ENCODE peak calls at places on chromosome 4, in five cellular contexts. D, Y, P, Q and Z are unnamed samples. For H3K27me3, the result is how much of the 10 kb centered on the place peaks cover.

GRCh38 chr4:78396613-78397291 is 154.8 kb upstream of the ANXA3 start:
- DNase-seq in Q (no peak), D (no peak), Y (no peak), P (no peak), Z (no peak)

GRCh38 chr4:87806520-87806919 is 7.2 kb downstream of the IBSP start:
- DNase-seq in P (no peak), Q (no peak), Y (no peak), D (no peak), Z (no peak)

GRCh38 chr4:82706349-82707000 is 92.1 kb downstream of the SCD5 start:
- DNase-seq in D (no peak), Y (no peak), Q (peak), P (no peak), Z (no peak)

GRCh38 chr4:77466430-77466829 is 139.2 kb upstream of the CXCL13 start:
- DNase-seq in Y (no peak), Q (no peak), D (no peak), P (no peak), Z (no peak)

GRCh38 chr4:183905593-183906485 is 732 bp downstream of the STOX2 start:
- DNase-seq in P (peak), D (peak), Y (peak), Q (peak), Z (no peak)

GRCh38 chr4:88960576-88960975 is 96.4 kb downstream of the FAM13A start:
- DNase-seq in D (peak), Y (no peak), P (no peak), Q (no peak), Z (no peak)

GRCh38 chr4:172042714-172043114 is 229.5 kb downstream of the GALNTL6 start:
- DNase-seq in Y (peak), D (no peak), P (no peak), Q (no peak), Z (no peak)

GRCh38 chr4:76023381-76023780 is at the start of gene CXCL10:
- DNase-seq in Q (no peak), Y (no peak), P (no peak), D (no peak), Z (no peak)

GRCh38 chr4:56958111-56958517 is 19.3 kb downstream of the NOA1 start:
- DNase-seq in Y (no peak), D (no peak), Q (peak), P (peak), Z (peak)

GRCh38 chr4:76626686-76627465 is 191.8 kb downstream of the SHROOM3 start:
- DNase-seq in Y (no peak), D (no peak), Q (no peak), P (no peak), Z (no peak)

GRCh38 chr4:45484740-45485139 is 639.1 kb downstream of the GABRG1 start:
- DNase-seq in Q (no peak), P (no peak), Y (no peak), D (no peak), Z (no peak)

GRCh38 chr4:148495463-148495862 is 53.2 kb upstream of the NR3C2 start:
- DNase-seq in P (no peak), Q (no peak), D (no peak), Y (no peak), Z (no peak)

GRCh38 chr4:26067035-26067434 is 153.0 kb downstream of the SMIM20 start:
- DNase-seq in D (no peak), Q (no peak), Y (no peak), P (no peak), Z (no peak)

GRCh38 chr4:22391548-22391947 is 124.3 kb downstream of the ADGRA3 start:
- DNase-seq in D (no peak), P (no peak), Q (no peak), Y (no peak), Z (no peak)

GRCh38 chr4:167233523-167234387 is 539 bp downstream of the SPOCK3 start:
- DNase-seq in P (no peak), Y (peak), Q (no peak), D (peak), Z (no peak)

GRCh38 chr4:139779653-139780052 is 114.0 kb downstream of the MGST2 start:
- DNase-seq in Q (no peak), D (no peak), Y (no peak), P (no peak), Z (no peak)

GRCh38 chr4:147334478-147334877 is 146.4 kb upstream of the EDNRA start:
- DNase-seq in Y (no peak), P (no peak), D (no peak), Q (no peak), Z (no peak)

GRCh38 chr4:65007841-65008439 is 598.7 kb upstream of the TECRL start:
- DNase-seq in Q (no peak), P (no peak), Y (peak), D (peak), Z (no peak)

GRCh38 chr4:74547042-74547441 is 102.1 kb downstream of the AREG start:
- DNase-seq in Y (no peak), P (no peak), Q (no peak), D (no peak), Z (no peak)

GRCh38 chr4:1463927-1464540 is 57.8 kb upstream of the NKX1-1 start:
- DNase-seq in Q (no peak), D (no peak), Y (no peak), P (no peak), Z (no peak)
- H3K27me3 ChIP-seq in Q (under half), D (under half), Y (under half), P (under half), Z (under half)

GRCh38 chr4:159016527-159017137 is 86.2 kb upstream of the RAPGEF2 start:
- DNase-seq in P (peak), Y (peak), Q (no peak), D (peak), Z (no peak)
- TF ChIP-seq CTCF in P (no peak), Y (peak), Q (no peak), D (peak), Z (peak)

DNA sequence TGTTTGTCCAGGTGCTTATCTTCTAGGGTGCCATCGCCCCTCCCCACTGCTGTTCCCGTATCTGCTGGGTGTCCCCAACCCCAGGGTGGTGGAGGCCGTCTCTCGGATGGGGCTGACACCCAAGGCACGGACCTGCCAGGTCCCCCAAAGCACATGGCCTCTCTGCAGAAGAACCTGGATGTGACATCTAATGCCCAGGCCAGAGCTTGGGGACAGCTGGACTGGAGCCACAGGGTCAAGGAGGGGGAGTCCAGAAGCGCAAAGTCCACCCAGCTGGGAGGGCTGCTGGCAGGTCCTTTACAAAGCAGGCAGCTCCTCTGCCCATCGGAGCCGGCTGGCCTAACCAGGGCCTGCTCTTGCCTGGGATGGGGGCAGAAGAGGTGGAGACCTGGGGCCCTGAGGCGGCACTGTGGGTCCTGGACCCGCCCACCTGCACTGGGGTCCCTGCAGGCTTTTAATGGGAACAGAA is 751 bp upstream of the DOK7 start:
- DNase-seq in P (no peak), Y (no peak), Q (peak), D (no peak), Z (no peak)
- H3K27me3 ChIP-seq in P (under half), Y (under half), Q (under half), D (half or more), Z (under half)

GRCh38 chr4:41791557-41791956 is 43.0 kb upstream of the PHOX2B start:
- DNase-seq in Q (no peak), D (no peak), Y (no peak), P (no peak), Z (no peak)
- TF ChIP-seq CTCF in Q (no peak), D (peak), Y (no peak), P (no peak), Z (no peak)

DNA sequence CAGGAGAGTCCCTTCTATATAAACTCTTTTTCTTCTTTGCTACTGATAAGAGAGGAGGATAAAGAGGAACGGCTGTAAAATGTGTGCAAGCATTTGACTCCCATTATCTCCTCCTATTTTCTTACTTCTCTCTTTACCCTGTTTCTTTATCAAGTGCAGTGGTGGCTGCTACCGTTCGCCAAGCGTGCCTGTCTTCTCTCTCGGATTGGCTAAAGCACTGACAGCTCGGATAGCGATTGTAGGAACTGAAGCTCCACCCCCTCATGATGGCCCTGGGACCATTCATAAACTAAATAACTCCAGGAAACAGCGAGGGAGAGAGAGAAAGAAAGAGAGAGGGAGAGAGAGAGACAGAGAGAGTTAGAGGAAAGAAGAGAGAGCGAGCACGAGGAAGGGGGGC is 340 bp upstream of the MAB21L2 start:
- DNase-seq in Y (peak), P (peak), Q (no peak), D (peak), Z (no peak)
- H3K27me3 ChIP-seq in Y (half or more), P (under half), Q (under half), D (under half), Z (under half)

GRCh38 chr4:133465022-133465421 is 315.9 kb downstream of the PCDH10 start:
- DNase-seq in D (no peak), Q (no peak), P (no peak), Y (no peak), Z (no peak)
- TF ChIP-seq CTCF in D (peak), Q (no peak), P (no peak), Y (peak), Z (peak)

GRCh38 chr4:8081171-8081570 is 77.4 kb downstream of the ABLIM2 start:
- DNase-seq in Q (no peak), D (no peak), Y (no peak), P (no peak), Z (no peak)

GRCh38 chr4:8079916-8080753 is 78.5 kb downstream of the ABLIM2 start:
- DNase-seq in Q (no peak), Y (peak), P (no peak), D (peak), Z (no peak)

GRCh38 chr4:8081621-8082516 is 76.7 kb downstream of the ABLIM2 start:
- DNase-seq in D (no peak), Q (no peak), P (no peak), Y (no peak), Z (no peak)

GRCh38 chr4:8079031-8079885 is 79.4 kb downstream of the ABLIM2 start:
- DNase-seq in D (no peak), Y (peak), P (peak), Q (no peak), Z (no peak)

GRCh38 chr4:8080754-8081065 is 77.9 kb downstream of the ABLIM2 start:
- DNase-seq in Q (no peak), P (no peak), Y (no peak), D (no peak), Z (no peak)
- H3K27me3 ChIP-seq in Q (under half), P (under half), Y (under half), D (under half), Z (under half)

DNA sequence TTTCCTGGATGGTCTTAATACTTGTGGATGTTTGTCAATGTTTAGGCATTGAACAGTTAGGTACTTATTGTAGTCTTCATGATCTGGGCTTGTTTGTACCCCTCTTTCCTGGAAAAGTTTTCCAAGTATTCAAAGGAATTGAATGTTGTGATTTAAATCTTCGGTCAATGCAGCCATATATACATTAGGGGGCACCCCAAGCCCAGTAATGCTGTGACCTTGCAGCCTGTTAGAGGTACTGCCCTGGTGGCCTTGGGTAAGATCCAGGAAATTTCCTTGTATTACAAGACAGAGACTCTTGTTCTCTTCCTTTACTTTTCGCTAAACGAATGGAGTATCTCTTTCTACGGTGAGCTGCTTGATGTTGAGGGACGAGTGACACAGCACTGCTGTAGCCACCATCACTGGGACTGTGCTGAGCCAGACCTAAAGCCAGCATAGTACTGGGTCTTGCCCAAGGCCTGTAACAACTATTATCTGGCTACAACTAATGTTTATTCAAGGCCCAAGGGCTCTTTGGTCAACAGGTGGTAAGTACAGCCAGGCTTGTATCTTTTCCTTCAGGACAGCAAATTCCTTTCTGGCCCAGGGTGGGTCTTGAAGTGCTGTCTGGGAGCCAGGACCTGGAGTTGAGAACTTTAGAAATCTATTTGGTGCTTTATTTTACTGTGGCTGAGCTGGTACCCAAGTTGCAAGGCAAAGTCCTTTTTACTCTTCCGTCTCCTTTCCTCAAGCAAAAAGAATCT is 118.3 kb upstream of the ATOH1 start:
- DNase-seq in Q (peak), P (no peak), Y (peak), D (peak), Z (no peak)
- TF ChIP-seq CTCF in Q (no peak), P (no peak), Y (no peak), D (peak), Z (no peak)

DNA sequence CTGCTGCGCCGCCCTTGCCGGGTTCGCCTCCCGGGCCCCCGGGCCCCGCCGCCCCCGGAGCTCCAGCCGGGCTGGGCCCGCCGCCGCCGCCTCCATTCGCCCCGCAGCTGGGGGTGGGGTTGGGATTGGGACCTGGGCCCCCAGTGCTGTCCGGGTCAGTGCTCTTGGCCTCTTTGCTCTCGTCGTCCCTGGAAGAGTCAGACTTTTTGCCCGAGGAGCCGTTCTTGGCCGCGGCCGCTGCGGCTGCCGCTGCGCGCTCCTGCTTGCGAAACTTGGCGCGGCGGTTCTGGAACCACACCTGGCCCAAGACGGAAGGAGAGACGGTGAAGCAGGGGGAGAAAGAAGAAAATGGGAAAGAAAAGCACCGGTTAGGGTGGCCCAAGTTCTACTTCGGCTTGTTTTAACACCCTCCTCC is 2.5 kb downstream of the PHOX2B start:
- DNase-seq in Y (no peak), P (no peak), D (peak), Q (no peak), Z (no peak)
- H3K27me3 ChIP-seq in Y (half or more), P (half or more), D (half or more), Q (under half), Z (half or more)

DNA sequence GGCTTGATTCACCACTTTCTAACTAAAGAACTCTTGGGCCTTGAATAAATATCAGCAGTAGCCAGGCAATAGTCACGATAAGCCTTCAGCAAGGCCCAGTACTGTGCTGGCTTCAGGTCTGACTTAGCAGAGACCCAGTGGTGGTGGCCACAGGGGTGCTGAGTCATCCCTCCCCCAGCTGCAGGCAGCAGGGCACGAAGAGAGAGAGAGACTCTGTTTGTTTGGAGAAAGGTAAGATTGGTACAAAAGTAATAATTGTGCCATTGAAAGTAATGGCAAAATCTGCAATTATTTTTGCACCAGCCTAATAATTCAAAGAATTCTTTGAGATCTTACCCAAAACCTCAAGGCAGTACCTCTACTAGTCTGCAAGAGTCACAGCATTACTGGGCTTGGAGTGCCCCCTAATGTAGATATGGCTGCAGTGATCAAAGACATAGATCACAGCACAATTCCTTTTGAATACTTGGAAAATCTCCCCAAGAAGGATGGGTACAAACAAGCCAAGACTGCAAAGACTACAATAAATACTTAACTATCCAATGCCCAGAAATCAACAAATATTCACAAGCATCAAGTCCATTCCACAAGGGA is 159.5 kb upstream of the USP38 start:
- DNase-seq in D (peak), Y (peak), P (no peak), Q (no peak), Z (peak)
- TF ChIP-seq CTCF in D (peak), Y (peak), P (peak), Q (no peak), Z (peak)